ENCODE peak calls at places on chromosome 11, in nine cellular contexts. N is Peyer's patch, A is heart left ventricle, Z is cardiac muscle cell, L is fibroblast of lung, T is IMR-90, I is breast epithelium, P is thoracic aorta, V is HCT116. D is an unnamed sample.
A peak's percentile ranks its signal among the peaks of the same experiment; 100 is the strongest.

GRCh38 chr11:85827768-85828639 is 17.1 kb upstream of the SYTL2 start:
- DNase-seq in L (peak; percentile 92), I (no peak), T (peak; percentile 91), P (no peak), Z (peak; percentile 20), A (no peak), N (no peak), V (peak; percentile 77), D (peak; percentile 51)

GRCh38 chr11:119540370-119541125 is 117.6 kb upstream of the THY1 start:
- DNase-seq in P (no peak), L (no peak), V (no peak), T (no peak), A (no peak), Z (no peak), N (peak; percentile 22), I (peak; percentile 41), D (peak; percentile 1)

GRCh38 chr11:64529559-64530520 is 61.2 kb upstream of the SLC22A12 start:
- DNase-seq in A (no peak), N (peak; percentile 39), I (no peak), T (no peak), L (no peak), P (no peak), V (no peak), Z (no peak), D (no peak)

GRCh38 chr11:26983645-26984044 is 10.3 kb upstream of the FIBIN start:
- DNase-seq in N (no peak), P (no peak), I (no peak), Z (no peak), L (no peak), A (no peak), T (no peak), V (no peak), D (no peak)

GRCh38 chr11:120392299-120392698 is 56.1 kb downstream of the ARHGEF12 start:
- DNase-seq in N (no peak), L (peak; percentile 24), I (no peak), T (no peak), P (no peak), Z (no peak), V (no peak), A (no peak), D (no peak)

GRCh38 chr11:132644511-132644910 is 887.8 kb downstream of the OPCML start:
- DNase-seq in V (no peak), P (no peak), I (no peak), A (no peak), T (no peak), Z (no peak), L (no peak), N (no peak), D (no peak)

GRCh38 chr11:126440276-126440675 is 84.8 kb downstream of the ST3GAL4 start:
- DNase-seq in P (no peak), L (no peak), N (no peak), A (no peak), V (no peak), T (no peak), Z (no peak), I (no peak), D (no peak)

GRCh38 chr11:78696177-78696576 is 121.5 kb upstream of the NARS2 start:
- DNase-seq in T (no peak), Z (no peak), V (no peak), I (no peak), P (no peak), L (no peak), N (no peak), A (no peak), D (no peak)

GRCh38 chr11:120022617-120023016 is 115.3 kb downstream of the TRIM29 start:
- DNase-seq in N (peak; percentile 2), L (no peak), V (no peak), T (no peak), Z (no peak), P (no peak), A (no peak), I (no peak), D (no peak)

GRCh38 chr11:116249561-116249960 is 523.2 kb downstream of the BUD13 start:
- DNase-seq in A (no peak), V (no peak), Z (no peak), T (no peak), P (no peak), N (no peak), I (no peak), L (no peak), D (no peak)
- TF ChIP-seq CTCF in A (no peak), V (no peak), Z (no peak), T (no peak), P (no peak), N (no peak), I (no peak), L (no peak), D (no peak)

GRCh38 chr11:118076754-118077281 is at the start of gene TMPRSS4:
- DNase-seq in Z (no peak), P (no peak), I (no peak), A (no peak), L (no peak), N (peak; percentile 91), V (peak; percentile 61), T (no peak), D (peak; percentile 86)
- H3K4me1 ChIP-seq in Z (no peaks in the 10 kb centered on the region), P (no peaks in the 10 kb centered on the region), I (no peaks in the 10 kb centered on the region), A (no peaks in the 10 kb centered on the region), L (no peaks in the 10 kb centered on the region), N (no peaks in the 10 kb centered on the region), V (peaks cover 21% of the 10 kb centered on the region), T (no peaks in the 10 kb centered on the region), D (peaks cover 18% of the 10 kb centered on the region)

GRCh38 chr11:47353978-47354774 is 1.7 kb upstream of the MYBPC3 start:
- DNase-seq in A (peak; percentile 18), I (no peak), T (no peak), Z (no peak), N (no peak), P (no peak), L (no peak), V (no peak), D (no peak)

GRCh38 chr11:47356998-47357329 is 4.5 kb upstream of the MYBPC3 start:
- DNase-seq in Z (no peak), T (no peak), N (no peak), I (no peak), L (no peak), P (no peak), A (no peak), V (no peak), D (no peak)

GRCh38 chr11:47354913-47355282 is 2.4 kb upstream of the MYBPC3 start:
- DNase-seq in N (peak; percentile 40), V (no peak), L (no peak), T (no peak), I (no peak), A (no peak), P (no peak), Z (no peak), D (no peak)

GRCh38 chr11:47356129-47356997 is 3.9 kb upstream of the MYBPC3 start:
- DNase-seq in L (no peak), P (no peak), Z (no peak), A (peak; percentile 17), N (no peak), I (no peak), T (no peak), V (no peak), D (no peak)

DNA sequence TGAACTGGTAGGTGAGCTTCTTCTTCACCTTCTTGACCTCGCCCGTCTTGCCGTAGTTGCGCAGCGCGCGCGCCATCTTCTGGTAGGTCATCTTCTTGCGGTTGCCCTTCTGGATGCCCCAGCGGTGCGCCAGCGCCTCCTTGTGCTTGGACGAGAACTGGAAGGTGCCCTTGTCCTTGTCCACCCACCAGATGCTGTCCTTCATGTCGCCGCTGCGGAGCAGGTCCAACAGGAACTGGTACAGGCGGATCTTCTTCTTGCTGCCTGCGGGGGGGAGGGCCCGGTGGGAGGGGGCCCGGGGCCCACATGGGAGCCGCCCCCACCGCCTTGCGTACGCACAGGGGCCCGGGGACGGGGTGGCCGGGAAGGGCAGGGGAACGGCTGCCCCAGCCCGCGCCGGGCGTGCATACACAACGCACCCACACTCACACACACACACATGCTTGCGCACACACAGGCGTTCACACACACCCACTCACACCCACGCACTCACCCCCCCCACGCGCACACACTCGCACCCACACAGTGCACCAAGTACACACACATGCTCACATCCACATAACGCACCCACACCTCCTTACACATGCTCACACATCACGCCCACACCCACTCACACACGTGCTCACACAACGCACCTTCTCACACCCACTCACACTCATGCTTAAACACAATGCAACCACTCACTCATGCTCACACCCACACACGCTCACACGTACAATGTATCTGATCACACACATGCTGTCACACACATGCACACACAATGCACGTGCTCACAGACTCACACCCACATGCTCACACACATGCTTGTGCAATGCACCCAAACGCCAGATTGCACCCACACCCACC is 3.0 kb upstream of the MYBPC3 start:
- DNase-seq in V (peak; percentile 92), N (peak; percentile 95), L (peak; percentile 83), A (peak; percentile 94), Z (peak; percentile 98), P (peak; percentile 31), T (peak; percentile 88), I (peak; percentile 98), D (peak; percentile 96)
- H3K27ac ChIP-seq in V (peak overlapping the region; percentile 8), N (peak overlapping the region; percentile 58), L (no peak overlapping the region), A (peak overlapping the region; percentile 97), Z (peak overlapping the region; percentile 96), P (no peak overlapping the region), T (no peak overlapping the region), I (peak overlapping the region; percentile 85), D (no peak overlapping the region)

GRCh38 chr11:62508336-62509058 is 38.1 kb downstream of the AHNAK start:
- DNase-seq in N (peak; percentile 87), A (peak; percentile 78), I (peak; percentile 85), V (peak; percentile 39), T (peak; percentile 36), Z (peak; percentile 88), P (no peak), L (peak; percentile 59), D (peak; percentile 89)
- TF ChIP-seq CTCF in N (peak; percentile 49), A (peak; percentile 52), I (peak; percentile 44), V (no peak), T (peak; percentile 44), Z (peak; percentile 48), P (peak; percentile 57), L (peak; percentile 48), D (peak; percentile 56)